ENCODE peak calls at places on chromosomes 3 and 15, in nine cellular contexts. O is GM23338, J is esophagus muscularis mucosa, U is cardiac muscle cell, S is HepG2, G is GM23248, F is H1, Q is uterus, A is lower lobe of right lung. D is an unnamed sample. For H3K4me1, the result is how much of the 10 kb centered on the place peaks cover.

GRCh38 chr3:195012100-195012499 is 258.9 kb downstream of the XXYLT1 start:
- DNase-seq in J (no peak), S (no peak), A (no peak), Q (no peak), F (no peak), U (no peak), G (no peak), O (no peak), D (no peak)

GRCh38 chr3:144312702-144313101 is 341.1 kb downstream of the DIPK2A start:
- DNase-seq in A (no peak), O (no peak), Q (no peak), G (no peak), J (no peak), S (no peak), F (no peak), U (no peak), D (no peak)

GRCh38 chr3:105553851-105554250 is 187.1 kb downstream of the ALCAM start:
- DNase-seq in Q (no peak), F (no peak), O (no peak), J (no peak), U (no peak), A (no peak), S (no peak), G (peak), D (no peak)

GRCh38 chr15:43253431-43254403 is 13.0 kb downstream of the TGM5 start:
- DNase-seq in Q (no peak), F (no peak), J (no peak), G (peak), O (no peak), A (no peak), U (no peak), S (no peak), D (peak)

GRCh38 chr3:15271030-15271429 is 61.4 kb downstream of the SH3BP5 start:
- DNase-seq in Q (no peak), S (no peak), J (no peak), F (no peak), O (no peak), G (no peak), A (no peak), U (no peak), D (no peak)

GRCh38 chr3:60743631-60744164 is 507.6 kb downstream of the FHIT start:
- DNase-seq in F (peak), S (peak), G (no peak), J (peak), Q (no peak), A (no peak), U (no peak), O (peak), D (no peak)

GRCh38 chr3:189849262-189849661 is 218.1 kb downstream of the TP63 start:
- DNase-seq in J (no peak), S (no peak), F (no peak), A (no peak), G (peak), Q (no peak), U (no peak), O (no peak), D (no peak)

GRCh38 chr3:13011369-13012227 is 61.6 kb downstream of the IQSEC1 start:
- DNase-seq in G (no peak), F (no peak), Q (no peak), O (peak), U (peak), A (peak), J (no peak), S (peak), D (peak)

GRCh38 chr3:115330406-115330805 is 183.3 kb upstream of the ZBTB20 start:
- DNase-seq in U (no peak), S (no peak), O (no peak), G (peak), A (no peak), F (no peak), J (no peak), Q (no peak), D (no peak)

GRCh38 chr3:58009026-58009748 is 965 bp downstream of the FLNB start:
- DNase-seq in S (no peak), Q (no peak), J (no peak), F (peak), U (no peak), O (peak), G (peak), A (peak), D (peak)

GRCh38 chr3:185528481-185529009 is 23.8 kb downstream of the LIPH start:
- DNase-seq in U (no peak), G (no peak), J (no peak), F (no peak), O (no peak), Q (no peak), A (no peak), S (no peak), D (no peak)

GRCh38 chr3:185717121-185717520 is 107.7 kb downstream of the IGF2BP2 start:
- DNase-seq in J (no peak), U (no peak), F (no peak), O (no peak), G (peak), Q (no peak), A (no peak), S (no peak), D (no peak)

GRCh38 chr3:126476166-126476975 is 680 bp upstream of the ZXDC start:
- DNase-seq in G (peak), F (peak), A (peak), O (peak), Q (peak), U (no peak), S (no peak), J (no peak), D (peak)

GRCh38 chr15:82100116-82100795 is 54.4 kb upstream of the MEX3B start:
- DNase-seq in O (peak), Q (no peak), A (no peak), G (peak), J (no peak), U (peak), S (no peak), F (no peak), D (no peak)

GRCh38 chr3:171088984-171089754 is 62.6 kb upstream of the SLC2A2 start:
- DNase-seq in A (no peak), O (no peak), F (no peak), S (peak), G (peak), J (no peak), U (no peak), Q (no peak), D (no peak)

GRCh38 chr3:184659797-184660301 is 52.0 kb downstream of the MAGEF1 start:
- DNase-seq in S (peak), A (no peak), U (peak), Q (no peak), J (no peak), G (no peak), O (peak), F (no peak), D (no peak)

GRCh38 chr3:177777699-177778098 is 580.4 kb upstream of the TBL1XR1 start:
- DNase-seq in S (peak), J (no peak), O (peak), U (peak), A (peak), G (peak), F (peak), Q (peak), D (peak)

GRCh38 chr15:77118787-77119410 is 48.0 kb upstream of the TSPAN3 start:
- DNase-seq in J (peak), O (peak), A (no peak), S (peak), Q (no peak), G (peak), F (no peak), U (peak), D (peak)

GRCh38 chr3:177905895-177906511 is 630.2 kb upstream of the KCNMB2 start:
- DNase-seq in F (no peak), G (peak), A (no peak), J (no peak), S (no peak), U (no peak), O (peak), Q (no peak), D (peak)

GRCh38 chr3:86948840-86949239 is 42.1 kb downstream of the VGLL3 start:
- DNase-seq in U (no peak), S (no peak), Q (no peak), J (no peak), A (no peak), F (no peak), O (no peak), G (peak), D (no peak)

GRCh38 chr3:42690766-42691680 is 5.7 kb downstream of the KLHL40 start:
- DNase-seq in A (peak), U (no peak), F (no peak), Q (peak), G (peak), O (no peak), S (no peak), J (no peak), D (no peak)

GRCh38 chr3:65939184-65939583 is 99.5 kb downstream of the MAGI1 start:
- DNase-seq in F (no peak), A (no peak), J (no peak), S (no peak), Q (no peak), G (no peak), O (no peak), U (no peak), D (no peak)

GRCh38 chr15:64461577-64462162 is 1.3 kb downstream of the ZNF609 start:
- DNase-seq in O (peak), J (no peak), G (peak), A (no peak), S (peak), F (no peak), Q (no peak), U (peak), D (peak)

GRCh38 chr3:105277656-105278055 is 89.1 kb upstream of the ALCAM start:
- DNase-seq in F (no peak), O (no peak), U (no peak), G (peak), J (no peak), S (no peak), Q (no peak), A (no peak), D (no peak)

GRCh38 chr3:183265713-183266417 is 12.8 kb downstream of the B3GNT5 start:
- DNase-seq in U (no peak), G (peak), J (no peak), O (peak), F (no peak), S (peak), A (no peak), Q (no peak), D (no peak)

GRCh38 chr3:190911382-190911781 is 48.9 kb upstream of the GMNC start:
- DNase-seq in G (no peak), O (no peak), S (no peak), J (no peak), F (no peak), A (no peak), Q (no peak), U (no peak), D (no peak)

GRCh38 chr3:128382221-128382807 is 84.4 kb downstream of the DNAJB8 start:
- DNase-seq in Q (peak), F (no peak), U (no peak), G (no peak), O (no peak), A (no peak), S (no peak), J (no peak), D (peak)

GRCh38 chr3:18080198-18080689 is 337.8 kb upstream of the TBC1D5 start:
- DNase-seq in O (no peak), J (no peak), G (peak), Q (no peak), U (peak), S (no peak), F (no peak), A (no peak), D (no peak)

GRCh38 chr15:76912430-76912829 is 7.3 kb upstream of the SCAPER start:
- DNase-seq in F (no peak), G (no peak), O (no peak), J (no peak), S (no peak), A (no peak), Q (no peak), U (no peak), D (no peak)

GRCh38 chr3:53773586-53774368 is 72.4 kb downstream of the CHDH start:
- DNase-seq in Q (peak), F (no peak), U (no peak), J (no peak), S (no peak), A (no peak), O (no peak), G (peak), D (peak)

GRCh38 chr15:65101418-65101890 is 13.5 kb downstream of the UBAP1L start:
- DNase-seq in Q (peak), O (peak), A (peak), F (peak), J (no peak), S (peak), G (peak), U (peak), D (peak)

GRCh38 chr15:66682865-66683264 is 19.2 kb upstream of the SMAD6 start:
- DNase-seq in S (no peak), A (no peak), U (no peak), O (no peak), J (no peak), G (peak), Q (no peak), F (no peak), D (no peak)

GRCh38 chr15:85031086-85031943 is 49.7 kb downstream of the PDE8A start:
- DNase-seq in S (no peak), O (no peak), A (no peak), Q (no peak), F (no peak), G (no peak), U (no peak), J (no peak), D (no peak)
- H3K4me1 ChIP-seq in S (half or more), O (half or more), A (half or more), Q (under half), F (under half), G (under half), U (under half), J (half or more), D (under half)

GRCh38 chr3:31978553-31978952 is 2.5 kb downstream of the OSBPL10 start:
- DNase-seq in F (no peak), Q (no peak), O (no peak), U (no peak), G (no peak), S (no peak), A (no peak), J (no peak), D (no peak)
- H3K4me3 ChIP-seq in F (no peak), Q (no peak), O (peak), U (no peak), G (no peak), S (no peak), A (no peak), J (no peak), D (no peak)

GRCh38 chr3:71701251-71701650 is 24.0 kb downstream of the EIF4E3 start:
- DNase-seq in O (no peak), A (no peak), J (peak), U (no peak), Q (no peak), G (no peak), F (no peak), S (no peak), D (no peak)
- H3K4me1 ChIP-seq in O (under half), A (under half), J (under half), U (under half), Q (under half), G (under half), F (under half), S (under half), D (under half)

DNA sequence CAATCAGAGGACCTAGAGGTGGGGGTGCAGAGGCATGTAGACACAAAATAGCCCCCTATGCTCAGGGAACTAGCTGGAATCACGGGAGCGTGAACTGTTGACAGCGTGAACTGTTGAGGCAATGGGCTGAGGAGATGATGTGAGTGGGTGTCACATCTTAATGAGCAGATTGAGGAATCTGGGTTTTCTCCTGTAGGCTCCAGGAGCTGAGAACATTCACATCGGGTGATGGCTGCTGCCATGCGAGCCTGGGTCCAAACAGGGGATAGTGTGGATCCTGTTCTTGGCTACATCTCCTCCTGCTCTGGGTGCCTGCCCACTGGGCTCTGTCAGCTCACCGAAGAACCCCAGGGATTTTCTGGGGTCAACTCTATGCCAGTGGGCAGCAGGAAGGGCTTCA is 2.1 kb downstream of the LARP6 start:
- DNase-seq in O (no peak), F (no peak), J (no peak), U (no peak), G (no peak), A (no peak), S (no peak), Q (no peak), D (no peak)
- H3K4me3 ChIP-seq in O (no peak), F (no peak), J (no peak), U (no peak), G (peak), A (no peak), S (no peak), Q (no peak), D (no peak)

DNA sequence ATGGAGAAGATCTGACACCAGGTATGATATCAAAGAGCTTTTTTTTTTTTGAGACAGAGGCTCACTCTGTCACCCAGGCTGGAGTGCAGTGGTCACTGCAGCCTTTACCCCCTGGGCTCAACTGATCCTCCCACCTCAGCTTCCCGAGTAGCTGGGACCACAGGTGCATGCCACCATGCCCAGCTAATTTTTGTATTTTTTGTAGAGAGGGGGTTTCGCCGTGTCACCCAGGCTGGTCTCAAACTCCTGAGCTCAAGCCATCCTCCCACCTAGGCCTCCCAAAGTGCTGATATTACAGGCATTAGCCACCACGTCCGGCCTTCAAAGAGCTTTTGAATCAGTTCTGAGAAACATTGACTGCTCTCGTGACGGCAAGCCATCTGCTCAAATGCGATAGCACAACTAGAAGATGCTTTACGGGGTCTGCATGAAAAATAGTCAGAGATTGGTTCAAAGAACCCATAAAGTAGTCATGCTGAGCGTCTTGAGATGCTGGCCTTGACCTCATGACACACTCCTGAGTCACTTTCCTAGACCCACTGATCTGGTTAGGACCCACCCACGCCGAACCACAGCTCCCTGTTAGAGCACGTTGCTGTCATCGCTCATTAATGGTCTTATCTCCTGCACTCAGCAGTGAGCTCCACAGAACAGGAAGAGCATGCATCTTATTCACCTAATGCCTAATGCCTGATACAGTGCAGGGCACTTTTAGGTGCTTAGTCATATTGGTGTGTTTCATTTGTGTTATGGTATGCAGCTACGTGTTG is 57.0 kb upstream of the NR2F2 start:
- DNase-seq in S (no peak), Q (no peak), O (no peak), F (no peak), G (peak), A (no peak), J (peak), U (peak), D (no peak)
- H3K4me1 ChIP-seq in S (under half), Q (under half), O (under half), F (under half), G (half or more), A (under half), J (under half), U (under half), D (under half)

DNA sequence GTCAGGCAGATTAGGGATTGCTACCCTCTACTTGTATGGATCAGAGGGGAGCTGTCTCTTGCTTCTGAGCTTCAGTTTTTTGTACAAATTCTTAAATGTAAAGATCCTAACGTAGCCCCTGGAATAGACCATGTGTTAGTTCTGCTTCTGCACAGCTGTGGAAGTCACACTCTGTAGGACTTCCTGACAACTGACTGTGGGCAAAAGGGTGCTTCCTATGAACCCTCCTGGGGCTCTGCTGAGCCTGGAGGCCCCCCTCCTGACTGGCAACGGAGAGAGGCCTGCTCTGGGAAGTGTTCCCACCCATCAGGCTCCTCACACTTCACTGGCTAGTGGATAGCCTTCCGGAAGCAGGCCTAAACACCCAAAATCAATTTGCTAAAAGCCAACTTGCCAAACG is 131.0 kb downstream of the RPLP1 start:
- DNase-seq in F (no peak), O (no peak), S (no peak), A (no peak), U (no peak), G (no peak), Q (no peak), J (no peak), D (no peak)
- H3K4me3 ChIP-seq in F (no peak), O (no peak), S (no peak), A (no peak), U (no peak), G (no peak), Q (no peak), J (no peak), D (no peak)

GRCh38 chr3:188214442-188214841 is 60.5 kb downstream of the LPP start:
- DNase-seq in S (peak), O (no peak), Q (no peak), A (peak), G (no peak), U (no peak), F (no peak), J (no peak), D (no peak)
- H3K4me1 ChIP-seq in S (half or more), O (under half), Q (under half), A (half or more), G (under half), U (under half), F (under half), J (half or more), D (under half)

DNA sequence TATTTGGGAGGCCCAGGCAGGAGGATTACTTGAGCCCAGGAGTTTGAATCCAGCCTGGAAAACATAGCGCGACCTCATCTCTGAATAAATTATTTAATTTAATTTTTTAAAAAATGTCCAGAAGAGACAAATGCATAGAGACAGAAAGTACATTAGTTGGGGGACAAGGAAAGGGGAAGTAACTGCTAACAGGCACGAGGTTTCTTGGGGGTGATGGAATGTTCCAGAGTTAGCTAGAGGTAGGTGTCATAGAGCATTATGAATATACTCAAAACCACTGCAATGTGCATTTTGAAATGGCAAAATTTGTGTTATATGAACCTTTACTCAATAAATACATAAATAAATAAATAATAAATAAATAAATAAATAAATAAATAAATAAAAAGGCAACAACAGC is 31.7 kb upstream of the CYP11A1 start:
- DNase-seq in O (no peak), A (no peak), U (no peak), F (no peak), G (no peak), Q (no peak), J (no peak), S (no peak), D (no peak)
- H3K4me3 ChIP-seq in O (no peak), A (no peak), U (no peak), F (no peak), G (no peak), Q (no peak), J (no peak), S (no peak), D (no peak)

DNA sequence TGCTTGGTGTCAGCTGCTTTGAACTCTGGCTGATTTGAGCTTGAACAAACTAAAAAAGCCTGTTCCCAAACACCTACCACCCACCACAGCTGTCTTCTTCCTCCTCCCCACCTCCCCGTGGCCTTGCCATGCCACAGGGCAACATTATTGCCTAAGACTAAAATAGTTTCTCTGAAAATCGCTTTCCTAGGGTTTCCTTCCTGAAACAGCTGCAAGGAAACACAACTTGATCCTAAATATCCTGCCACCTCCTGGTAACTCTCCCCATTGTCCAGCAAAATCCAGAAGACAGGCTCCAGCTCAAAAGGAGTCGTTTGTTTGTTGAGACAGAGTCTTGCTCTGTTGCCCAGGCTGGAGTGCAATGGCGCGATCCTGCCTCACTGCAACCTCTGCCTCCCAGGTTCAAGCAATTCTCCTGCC is 193.9 kb upstream of the TPM1 start:
- DNase-seq in O (no peak), J (no peak), F (peak), G (peak), A (no peak), Q (no peak), S (peak), U (no peak), D (no peak)
- H3K4me1 ChIP-seq in O (under half), J (half or more), F (under half), G (half or more), A (under half), Q (under half), S (half or more), U (under half), D (under half)

D was measured in thyroid gland.